ENCODE peak calls at places on chromosomes 3 and 15, in four cellular contexts. E is mesendoderm, V is H9, X is H1. W is an unnamed sample.

GRCh38 chr15:81002004-81002253 is 1.2 kb downstream of the TLNRD1 start:
- DNase-seq in V (no peak), E (no peak), X (peak), W (no peak)

GRCh38 chr3:38354588-38355344 is 8.2 kb downstream of the XYLB start:
- DNase-seq in E (no peak), V (no peak), X (no peak), W (peak)

GRCh38 chr3:129118745-129119144 is 2.9 kb downstream of the RAB43 start:
- DNase-seq in E (no peak), X (no peak), V (no peak), W (no peak)

GRCh38 chr3:114213669-114214541 is 23.5 kb downstream of the ZNF80 start:
- DNase-seq in E (peak), V (peak), X (no peak), W (peak)

GRCh38 chr3:31533169-31533870 is 595 bp downstream of the STT3B start:
- DNase-seq in V (peak), E (peak), X (peak), W (peak)

GRCh38 chr15:39000008-39000734 is 435.6 kb upstream of the RASGRP1 start:
- DNase-seq in E (no peak), V (no peak), X (no peak), W (no peak)

GRCh38 chr3:148723591-148723990 is 25.9 kb downstream of the AGTR1 start:
- DNase-seq in V (no peak), X (no peak), E (peak), W (peak)

GRCh38 chr15:58491151-58491473 is 59.3 kb downstream of the LIPC start:
- DNase-seq in V (no peak), X (no peak), E (no peak), W (no peak)

GRCh38 chr15:45535486-45536042 is 13.0 kb upstream of the SLC30A4 start:
- DNase-seq in X (no peak), V (no peak), E (no peak), W (no peak)

GRCh38 chr3:129940086-129940485 is 34.4 kb upstream of the TRH start:
- DNase-seq in V (no peak), X (no peak), E (peak), W (no peak)

GRCh38 chr15:88108991-88109390 is 147.5 kb downstream of the NTRK3 start:
- DNase-seq in V (no peak), E (no peak), X (no peak), W (no peak)

GRCh38 chr15:79849789-79850188 is 47.0 kb downstream of the MTHFS start:
- DNase-seq in X (peak), V (peak), E (peak), W (peak)

GRCh38 chr15:79887517-79887916 is 9.3 kb downstream of the MTHFS start:
- DNase-seq in E (no peak), V (no peak), X (no peak), W (peak)

GRCh38 chr15:99911824-99912223 is 178.6 kb upstream of the LYSMD4 start:
- DNase-seq in E (no peak), X (no peak), V (no peak), W (no peak)

GRCh38 chr3:133547432-133548041 is 25.9 kb upstream of the CDV3 start:
- DNase-seq in X (no peak), V (peak), E (peak), W (peak)

GRCh38 chr15:82875411-82876003 is 66.1 kb downstream of the WHAMM start:
- DNase-seq in E (no peak), X (no peak), V (no peak), W (peak)

GRCh38 chr3:195556390-195556789 is 13.3 kb upstream of the PPP1R2 start:
- DNase-seq in E (peak), X (no peak), V (peak), W (no peak)

GRCh38 chr3:195164573-195165263 is 106.2 kb downstream of the XXYLT1 start:
- DNase-seq in V (no peak), X (no peak), E (no peak), W (no peak)

GRCh38 chr3:139808196-139808595 is 126.8 kb upstream of the CLSTN2 start:
- DNase-seq in E (no peak), V (no peak), X (no peak), W (no peak)

GRCh38 chr3:174317005-174317404 is 542.1 kb upstream of the NAALADL2 start:
- DNase-seq in V (no peak), X (no peak), E (no peak), W (no peak)

GRCh38 chr3:48039487-48040190 is 23.4 kb upstream of the MAP4 start:
- DNase-seq in E (peak), X (no peak), V (no peak), W (peak)

GRCh38 chr3:55333923-55334322 is 153.2 kb downstream of the WNT5A start:
- DNase-seq in X (no peak), V (no peak), E (no peak), W (peak)

GRCh38 chr3:38601971-38602550 is 47.4 kb downstream of the SCN5A start:
- DNase-seq in V (no peak), E (peak), X (no peak), W (no peak)

GRCh38 chr3:129058441-129059194 is 2.0 kb upstream of the GP9 start:
- DNase-seq in E (no peak), X (no peak), V (no peak), W (no peak)

GRCh38 chr15:89472785-89473256 is 23.6 kb downstream of the RHCG start:
- DNase-seq in X (peak), V (peak), E (peak), W (peak)

GRCh38 chr3:141266797-141267555 is 35.4 kb downstream of the PXYLP1 start:
- DNase-seq in E (no peak), V (no peak), X (no peak), W (no peak)

GRCh38 chr3:8509961-8510360 is 8.3 kb downstream of the LMCD1 start:
- DNase-seq in V (no peak), X (no peak), E (no peak), W (peak)

GRCh38 chr3:15610083-15610482 is 8.5 kb downstream of the BTD start:
- DNase-seq in V (no peak), E (no peak), X (no peak), W (peak)

GRCh38 chr15:59138243-59138642 is 33.3 kb downstream of the CCNB2 start:
- DNase-seq in X (peak), V (peak), E (peak), W (peak)

GRCh38 chr3:28835751-28836150 is 445.1 kb upstream of the RBMS3 start:
- DNase-seq in V (peak), X (no peak), E (peak), W (peak)

DNA sequence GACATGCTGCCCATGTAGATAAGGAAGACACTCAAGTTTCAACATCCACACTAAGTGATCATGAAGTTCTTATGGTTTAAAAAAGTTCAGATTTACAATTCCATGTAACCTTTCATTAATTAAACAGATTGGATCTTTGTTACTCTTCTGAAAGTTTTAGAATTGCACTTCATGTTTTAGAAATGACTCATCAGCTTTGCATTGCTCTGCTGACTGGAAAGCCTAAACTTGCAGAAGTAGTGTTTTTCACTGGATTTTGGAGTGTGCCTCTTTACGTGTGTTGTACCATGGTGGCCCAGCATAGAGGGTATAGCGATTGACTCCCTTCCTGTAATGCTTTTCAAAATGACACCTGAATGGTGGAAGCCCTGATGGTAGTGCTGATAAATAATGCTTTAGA is 157.9 kb downstream of the BBX start:
- DNase-seq in E (no peak), V (no peak), X (no peak), W (peak)
- H4K5ac ChIP-seq in E (no peak), V (no peak), X (no peak), W (no peak)

DNA sequence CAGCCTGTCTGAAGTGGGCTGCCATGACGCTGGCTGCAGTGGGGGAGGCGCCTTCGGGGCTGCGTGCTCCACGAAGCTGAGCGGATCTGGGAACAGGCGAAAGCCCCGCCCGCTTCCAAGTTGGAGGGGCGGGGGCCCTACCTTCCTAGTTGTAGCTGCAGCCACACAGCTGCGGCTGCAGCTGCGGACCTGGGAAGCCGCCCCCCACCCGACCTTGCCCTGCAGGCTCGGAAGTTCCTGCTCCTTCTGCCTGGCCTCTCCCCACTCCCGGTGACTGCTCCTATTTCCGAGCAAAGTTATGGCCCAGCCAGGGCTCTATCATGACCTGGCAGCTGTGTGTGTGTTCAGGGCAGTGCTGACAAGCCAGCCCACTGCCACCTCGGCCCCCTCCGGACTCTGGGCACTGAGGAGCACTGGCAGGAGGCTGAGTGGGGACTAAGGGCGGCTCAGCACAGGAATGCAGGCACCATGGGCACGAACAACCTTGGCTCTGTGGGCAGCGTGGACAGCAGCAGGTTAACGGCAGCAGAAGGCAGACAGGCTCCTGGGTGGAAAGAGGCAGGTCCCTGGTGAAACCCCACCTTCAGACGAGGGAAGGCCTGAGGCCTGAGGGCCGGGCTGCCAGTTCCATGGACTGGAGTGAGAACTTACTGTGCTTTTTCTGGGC is 352.4 kb upstream of the TMCO5A start:
- DNase-seq in V (peak), E (no peak), X (no peak), W (no peak)
- H4K5ac ChIP-seq in V (no peak), E (no peak), X (no peak), W (no peak)

DNA sequence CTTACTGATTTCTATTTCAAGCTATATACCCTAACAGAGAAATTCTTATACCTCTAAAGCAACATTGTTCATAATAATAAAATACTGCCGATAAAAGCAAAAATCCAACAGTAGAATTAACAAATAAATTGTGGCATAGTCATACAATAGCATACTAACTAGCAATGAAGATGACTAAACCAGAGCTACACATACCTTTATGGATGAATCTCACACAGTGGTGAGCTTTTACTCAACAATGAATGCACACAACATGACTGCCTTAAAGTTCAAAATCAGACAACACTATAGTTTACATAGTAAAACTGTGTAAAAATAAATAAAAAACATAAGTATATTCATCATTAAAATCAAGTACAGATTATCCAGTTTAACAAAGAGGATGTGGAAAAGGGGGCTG is 99.1 kb downstream of the NR1I2 start:
- DNase-seq in E (no peak), V (no peak), X (no peak), W (peak)
- H4K5ac ChIP-seq in E (no peak), V (no peak), X (no peak), W (no peak)

GRCh38 chr3:5294360-5294759 is 106.9 kb downstream of the EDEM1 start:
- DNase-seq in E (peak), X (no peak), V (no peak), W (peak)
- H4K5ac ChIP-seq in E (no peak), X (no peak), V (no peak), W (no peak)

DNA sequence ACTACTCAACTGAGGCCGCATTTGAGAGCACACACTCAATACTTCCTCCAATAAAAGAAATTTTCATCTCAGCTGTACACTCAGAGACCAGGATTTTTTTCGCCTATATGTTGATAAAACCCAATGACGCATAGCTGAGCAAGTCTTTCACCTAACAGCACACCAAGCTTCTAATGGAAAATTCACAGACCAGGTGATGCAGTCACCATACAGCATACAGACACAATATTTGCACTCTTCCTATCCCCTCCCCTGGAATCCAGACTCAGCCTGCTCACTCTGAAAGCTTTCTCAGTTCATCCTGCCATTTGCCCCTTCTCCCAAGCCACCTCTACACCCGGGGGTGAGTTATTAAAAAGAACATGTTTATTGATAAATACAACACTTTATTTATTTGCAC is 1.7 kb downstream of the TBC1D5 start:
- DNase-seq in X (no peak), E (peak), V (no peak), W (peak)
- H4K5ac ChIP-seq in X (no peak), E (peak), V (no peak), W (no peak)

GRCh38 chr3:146680602-146681001 is 75.5 kb upstream of the PLSCR5 start:
- DNase-seq in V (no peak), E (peak), X (no peak), W (no peak)

GRCh38 chr3:146679191-146679590 is 74.0 kb upstream of the PLSCR5 start:
- DNase-seq in X (no peak), V (no peak), E (no peak), W (no peak)

GRCh38 chr3:146685050-146685814 is 80.1 kb upstream of the PLSCR5 start:
- DNase-seq in E (no peak), V (no peak), X (no peak), W (no peak)

GRCh38 chr3:146679995-146680394 is 74.8 kb upstream of the PLSCR5 start:
- DNase-seq in V (no peak), X (no peak), E (no peak), W (no peak)

GRCh38 chr3:146682176-146682575 is 77.0 kb upstream of the PLSCR5 start:
- DNase-seq in X (no peak), V (no peak), E (no peak), W (peak)
- H4K5ac ChIP-seq in X (no peak), V (no peak), E (no peak), W (no peak)

W was measured in IMR-90.